ENCODE peak calls at places on chromosomes 2 and 18, in seven cellular contexts. G, S, Y, F, B, C and N are unnamed samples.

GRCh38 chr18:56576826-56577573 is 61.4 kb downstream of the TXNL1 start:
- DNase-seq in F (no peak), S (peak), B (no peak), Y (no peak), G (no peak), C (no peak), N (no peak)

GRCh38 chr2:42753188-42753813 is 10.6 kb downstream of the OXER1 start:
- DNase-seq in C (no peak), G (peak), Y (no peak), B (no peak), S (no peak), F (no peak), N (no peak)

GRCh38 chr2:13040043-13040442 is 323.3 kb downstream of the TRIB2 start:
- DNase-seq in S (no peak), G (no peak), Y (no peak), B (no peak), F (peak), C (no peak), N (no peak)

GRCh38 chr2:172901913-172902312 is 166.3 kb downstream of the RAPGEF4 start:
- DNase-seq in C (no peak), G (no peak), S (no peak), Y (no peak), F (no peak), B (no peak), N (no peak)

GRCh38 chr2:25279091-25279651 is 62.6 kb downstream of the DNMT3A start:
- DNase-seq in G (peak), Y (no peak), B (peak), C (no peak), F (peak), S (peak), N (peak)

GRCh38 chr2:221343524-221343923 is 228.6 kb downstream of the EPHA4 start:
- DNase-seq in S (no peak), B (no peak), F (no peak), G (peak), C (no peak), Y (no peak), N (no peak)

GRCh38 chr2:111522231-111522768 is 361.7 kb downstream of the ANAPC1 start:
- DNase-seq in F (no peak), C (peak), G (no peak), S (peak), B (no peak), Y (no peak), N (no peak)

GRCh38 chr2:3505771-3506170 is 13.6 kb downstream of the ADI1 start:
- DNase-seq in G (no peak), Y (no peak), C (no peak), B (no peak), S (no peak), F (no peak), N (no peak)

GRCh38 chr2:133607679-133608078 is 39.4 kb upstream of the NCKAP5 start:
- DNase-seq in Y (no peak), F (no peak), B (no peak), G (no peak), S (peak), C (peak), N (no peak)

GRCh38 chr18:44742741-44743311 is 62.1 kb downstream of the SETBP1 start:
- DNase-seq in C (peak), G (no peak), Y (no peak), F (no peak), S (peak), B (peak), N (no peak)

GRCh38 chr2:27664622-27665363 is 1.1 kb downstream of the SLC4A1AP start:
- DNase-seq in S (no peak), G (no peak), F (no peak), B (no peak), Y (no peak), C (no peak), N (no peak)

GRCh38 chr2:19355416-19355821 is 3.0 kb downstream of the OSR1 start:
- DNase-seq in Y (no peak), B (no peak), S (no peak), G (peak), F (no peak), C (no peak), N (no peak)

GRCh38 chr18:34514957-34515356 is 195.1 kb upstream of the DTNA start:
- DNase-seq in C (no peak), S (no peak), F (no peak), B (no peak), Y (no peak), G (no peak), N (no peak)

GRCh38 chr18:24656044-24656443 is 195.6 kb downstream of the HRH4 start:
- DNase-seq in F (no peak), S (no peak), B (no peak), G (no peak), Y (no peak), C (no peak), N (no peak)

GRCh38 chr18:59612461-59612860 is 84.8 kb downstream of the CCBE1 start:
- DNase-seq in C (peak), B (no peak), G (no peak), S (peak), F (no peak), Y (no peak), N (no peak)

GRCh38 chr2:207153266-207153990 is 12.3 kb downstream of the KLF7 start:
- DNase-seq in Y (no peak), S (no peak), G (no peak), B (no peak), F (no peak), C (no peak), N (no peak)

GRCh38 chr18:34707670-34708069 is 2.4 kb upstream of the DTNA start:
- DNase-seq in B (peak), S (peak), Y (no peak), C (peak), F (no peak), G (no peak), N (no peak)

GRCh38 chr2:47632754-47633153 is 150.2 kb upstream of the MSH6 start:
- DNase-seq in G (no peak), C (no peak), F (no peak), Y (no peak), S (no peak), B (no peak), N (no peak)

GRCh38 chr2:111225871-111226270 is 105.2 kb downstream of the BCL2L11 start:
- DNase-seq in G (no peak), Y (no peak), F (no peak), B (no peak), C (no peak), S (no peak), N (no peak)

GRCh38 chr2:168912466-168913170 is 11.5 kb downstream of the G6PC2 start:
- DNase-seq in C (no peak), F (peak), G (no peak), B (peak), S (peak), Y (peak), N (no peak)

GRCh38 chr2:122764019-122764418 is 1008.6 kb downstream of the TSN start:
- DNase-seq in B (no peak), C (no peak), G (no peak), Y (no peak), S (no peak), F (no peak), N (no peak)

GRCh38 chr2:226087051-226087450 is 687.5 kb downstream of the NYAP2 start:
- DNase-seq in B (no peak), G (no peak), S (no peak), Y (no peak), C (no peak), F (no peak), N (no peak)

GRCh38 chr2:70767699-70768584 is at the start of gene ADD2:
- DNase-seq in B (no peak), S (peak), G (peak), Y (peak), C (no peak), F (no peak), N (peak)

GRCh38 chr2:239252433-239253200 is 148.2 kb downstream of the HDAC4 start:
- DNase-seq in G (no peak), S (no peak), Y (no peak), F (peak), B (peak), C (no peak), N (no peak)

GRCh38 chr18:59423251-59423650 is 64.2 kb upstream of the LMAN1 start:
- DNase-seq in G (no peak), B (no peak), F (no peak), S (peak), Y (no peak), C (no peak), N (no peak)

GRCh38 chr2:121902171-121902591 is 146.7 kb downstream of the TSN start:
- DNase-seq in F (no peak), C (no peak), Y (no peak), B (peak), G (peak), S (no peak), N (peak)

GRCh38 chr18:50796495-50796894 is 23.3 kb downstream of the MRO start:
- DNase-seq in C (no peak), F (no peak), Y (no peak), S (no peak), G (no peak), B (no peak), N (no peak)

GRCh38 chr2:237196866-237197618 is 111.4 kb downstream of the COPS8 start:
- DNase-seq in G (no peak), C (no peak), Y (no peak), S (peak), B (peak), F (no peak), N (no peak)

GRCh38 chr2:215454519-215454918 is 18.7 kb upstream of the FN1 start:
- DNase-seq in S (peak), G (peak), B (no peak), F (no peak), Y (no peak), C (no peak), N (no peak)

GRCh38 chr2:46535360-46535759 is 56.0 kb downstream of the TMEM247 start:
- DNase-seq in G (no peak), Y (no peak), F (no peak), B (no peak), C (no peak), S (no peak), N (peak)

GRCh38 chr2:219497495-219498279 is 1.0 kb upstream of the GMPPA start:
- DNase-seq in C (peak), G (peak), S (peak), F (peak), B (peak), Y (peak), N (peak)

GRCh38 chr2:129160879-129161278 is 818.6 kb upstream of the RAB6C start:
- DNase-seq in G (no peak), Y (no peak), F (no peak), B (no peak), C (no peak), S (no peak), N (no peak)

GRCh38 chr2:109459485-109459884 is 154.3 kb downstream of the SEPTIN10 start:
- DNase-seq in F (no peak), Y (no peak), S (peak), G (no peak), C (no peak), B (no peak), N (no peak)

GRCh38 chr2:177072069-177072468 is 140.5 kb upstream of the HNRNPA3 start:
- DNase-seq in Y (no peak), G (no peak), C (no peak), F (no peak), S (peak), B (no peak), N (no peak)

GRCh38 chr2:60898567-60898966 is 17.2 kb downstream of the REL start:
- DNase-seq in S (no peak), Y (no peak), C (no peak), G (no peak), B (no peak), F (no peak), N (no peak)

GRCh38 chr2:159034728-159035127 is 66.3 kb downstream of the TANC1 start:
- DNase-seq in B (no peak), C (no peak), Y (no peak), G (no peak), F (no peak), S (no peak), N (no peak)

GRCh38 chr2:159032156-159032555 is 63.7 kb downstream of the TANC1 start:
- DNase-seq in Y (no peak), S (no peak), C (no peak), B (no peak), F (no peak), G (no peak), N (no peak)

GRCh38 chr2:159030674-159031380 is 62.4 kb downstream of the TANC1 start:
- DNase-seq in F (peak), C (no peak), G (no peak), B (peak), S (peak), Y (no peak), N (no peak)

GRCh38 chr2:159032580-159032979 is 64.1 kb downstream of the TANC1 start:
- DNase-seq in F (no peak), Y (no peak), C (no peak), S (no peak), B (no peak), G (no peak), N (no peak)

DNA sequence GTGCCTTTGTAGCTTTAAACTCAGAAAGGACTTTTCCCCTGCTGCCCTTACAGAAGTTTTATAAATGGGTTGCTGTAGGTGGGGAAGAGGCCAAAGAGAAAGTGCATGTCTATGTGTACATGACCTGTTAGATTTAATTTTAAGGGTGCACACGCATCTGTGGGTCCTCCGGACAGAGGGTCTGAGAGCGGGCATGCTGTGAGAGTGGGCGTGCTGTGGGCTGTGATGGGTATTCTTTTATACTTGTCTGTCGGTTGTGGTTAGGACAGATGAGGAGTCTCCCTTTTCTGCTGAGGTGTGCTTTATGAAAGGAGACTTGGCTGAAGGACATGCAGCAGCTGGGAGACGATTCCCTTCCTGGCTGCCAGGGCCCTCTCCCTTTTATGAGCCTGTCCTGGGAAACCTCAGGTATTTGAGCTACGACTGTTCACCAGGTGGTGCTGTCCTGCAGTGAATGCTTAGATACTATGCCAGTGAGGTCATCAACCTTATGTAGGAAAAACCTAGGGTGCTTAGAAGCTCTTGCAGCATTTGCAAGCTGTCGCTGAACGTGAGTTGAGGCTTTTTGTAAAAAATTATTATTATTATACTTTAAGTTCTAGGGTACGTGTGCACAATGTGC is 67.5 kb downstream of the TANC1 start:
- DNase-seq in F (no peak), Y (no peak), B (no peak), S (peak), C (no peak), G (peak), N (peak)
- TF ChIP-seq CTCF in F (peak), Y (peak), B (no peak), S (no peak), C (peak), G (no peak), N (peak)

GRCh38 chr2:147844691-147845607 is at the start of gene ACVR2A:
- DNase-seq in F (peak), S (peak), Y (peak), G (peak), B (peak), C (no peak), N (peak)

GRCh38 chr2:147843421-147843863 is 1.4 kb upstream of the ACVR2A start:
- DNase-seq in B (no peak), F (no peak), G (no peak), S (no peak), C (no peak), Y (no peak), N (no peak)

GRCh38 chr2:147845608-147846002 is 776 bp downstream of the ACVR2A start:
- DNase-seq in S (peak), G (no peak), Y (no peak), C (no peak), B (no peak), F (no peak), N (no peak)

GRCh38 chr2:147846382-147847081 is 1.7 kb downstream of the ACVR2A start:
- DNase-seq in C (no peak), B (no peak), F (no peak), Y (no peak), G (no peak), S (peak), N (no peak)

DNA sequence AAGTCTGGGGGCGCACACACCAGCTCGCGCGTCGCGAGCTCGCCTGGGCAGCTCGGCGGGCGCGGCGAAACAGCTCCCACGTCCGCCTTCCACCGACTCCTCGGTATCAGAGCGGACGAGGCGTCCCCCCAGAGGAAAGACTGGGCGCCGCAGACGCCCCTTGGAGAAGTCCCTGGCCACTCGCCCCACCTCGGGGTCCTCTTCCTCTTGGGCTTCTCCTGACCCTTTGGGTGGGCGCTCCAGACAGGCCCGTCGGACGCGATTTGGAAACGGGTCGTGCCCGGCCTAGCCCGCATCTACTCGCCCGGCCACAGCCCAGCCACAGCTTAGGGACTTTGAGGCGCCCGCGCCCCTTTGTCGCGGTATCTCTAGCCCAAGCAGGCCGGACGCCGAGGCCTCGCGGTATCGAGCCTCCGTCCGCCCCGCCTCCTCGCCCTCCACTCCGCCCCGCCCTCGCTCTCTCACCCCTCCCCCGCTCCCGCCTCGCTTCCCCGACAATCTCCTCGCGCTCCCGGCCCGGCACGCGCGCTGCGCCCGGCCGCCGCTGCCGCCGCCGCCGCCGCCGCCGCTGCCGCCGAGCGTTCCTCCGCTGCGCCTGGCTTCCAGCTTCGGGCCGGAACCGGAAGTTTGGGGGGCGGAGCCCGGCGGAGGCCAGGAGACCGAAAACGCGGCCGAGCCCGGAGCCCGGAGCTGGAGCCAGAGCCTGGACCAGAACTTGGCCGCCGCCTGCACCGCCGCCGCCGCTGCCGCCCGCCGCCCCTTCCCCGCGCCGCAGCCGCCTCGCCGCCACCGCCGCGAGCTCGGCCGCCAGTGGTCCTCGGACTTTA is 752 bp upstream of the ACVR2A start:
- DNase-seq in G (peak), Y (peak), S (peak), B (peak), C (peak), F (peak), N (peak)
- TF ChIP-seq CTCF in G (no peak), Y (peak), S (no peak), B (no peak), C (peak), F (no peak), N (no peak)

DNA sequence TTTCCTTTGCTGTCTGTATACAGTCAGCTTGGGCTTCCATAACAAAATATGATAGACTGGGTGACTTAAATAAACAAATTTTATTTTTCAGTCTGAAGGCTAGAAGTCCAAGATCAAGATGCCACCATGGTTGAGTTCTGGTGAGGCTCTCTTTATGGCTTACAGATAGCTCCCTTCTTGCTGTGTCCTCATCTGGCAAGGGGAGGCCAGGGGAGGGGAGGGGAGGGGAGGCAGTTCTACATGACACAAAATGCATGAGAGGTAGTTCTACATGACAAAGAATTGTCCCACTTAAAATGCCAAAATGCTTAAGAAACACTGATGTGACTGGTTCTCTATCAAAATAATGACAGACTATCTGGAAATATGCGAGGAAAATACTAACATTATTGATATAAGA is 131.6 kb downstream of the STRN start:
- DNase-seq in F (no peak), B (no peak), S (no peak), C (no peak), G (no peak), Y (no peak), N (no peak)
- TF ChIP-seq CTCF in F (no peak), B (no peak), S (no peak), C (no peak), G (no peak), Y (no peak), N (no peak)

GRCh38 chr2:2229898-2230817 is 100.9 kb downstream of the MYT1L start:
- DNase-seq in S (no peak), G (no peak), B (no peak), F (no peak), C (no peak), Y (no peak), N (no peak)
- TF ChIP-seq CTCF in S (no peak), G (no peak), B (no peak), F (no peak), C (no peak), Y (no peak), N (no peak)

GRCh38 chr2:199019898-199020507 is 437.7 kb downstream of the SATB2 start:
- DNase-seq in G (no peak), Y (no peak), C (peak), S (peak), F (no peak), B (no peak), N (no peak)
- TF ChIP-seq CTCF in G (peak), Y (peak), C (peak), S (peak), F (peak), B (no peak), N (no peak)

GRCh38 chr2:117618607-117619006 is 195.9 kb upstream of the DDX18 start:
- DNase-seq in Y (no peak), C (no peak), G (no peak), B (no peak), F (no peak), S (no peak), N (no peak)

GRCh38 chr2:117621330-117621729 is 193.2 kb upstream of the DDX18 start:
- DNase-seq in C (no peak), Y (no peak), F (no peak), B (no peak), S (no peak), G (no peak), N (no peak)
- TF ChIP-seq CTCF in C (no peak), Y (no peak), F (no peak), B (no peak), S (no peak), G (no peak), N (no peak)

GRCh38 chr2:154244932-154245331 is 373.2 kb downstream of the GALNT13 start:
- DNase-seq in G (no peak), F (no peak), B (no peak), S (no peak), Y (no peak), C (no peak), N (no peak)

GRCh38 chr2:154238252-154238651 is 366.5 kb downstream of the GALNT13 start:
- DNase-seq in F (no peak), S (no peak), B (no peak), G (no peak), Y (no peak), C (no peak), N (no peak)

GRCh38 chr2:154240921-154241379 is 369.2 kb downstream of the GALNT13 start:
- DNase-seq in F (peak), B (no peak), S (no peak), C (no peak), G (no peak), Y (no peak), N (no peak)

GRCh38 chr2:154243685-154244084 is 372.0 kb downstream of the GALNT13 start:
- DNase-seq in B (no peak), C (no peak), S (no peak), F (no peak), G (no peak), Y (no peak), N (no peak)

GRCh38 chr2:154240316-154240715 is 368.6 kb downstream of the GALNT13 start:
- DNase-seq in Y (no peak), S (no peak), F (no peak), G (no peak), C (no peak), B (no peak), N (no peak)
- TF ChIP-seq CTCF in Y (no peak), S (no peak), F (no peak), G (no peak), C (no peak), B (no peak), N (no peak)

GRCh38 chr18:69817335-69817935 is 130.2 kb downstream of the CD226 start:
- DNase-seq in F (no peak), S (peak), Y (no peak), G (no peak), B (no peak), C (peak), N (no peak)
- TF ChIP-seq CTCF in F (no peak), S (no peak), Y (no peak), G (no peak), B (no peak), C (no peak), N (no peak)